ENCODE peak calls at places on chromosomes 13 and 19, in six cellular contexts. J, L, B, X, M and I are unnamed samples.
A peak's percentile ranks its signal among the peaks of the same experiment; 100 is the strongest.

GRCh38 chr19:54837542-54837941 is 12.7 kb upstream of the KIR3DL2 start:
- DNase-seq in J (no peak), L (no peak), B (no peak), X (no peak), M (no peak), I (no peak)

GRCh38 chr19:39413269-39413902 is 917 bp downstream of the PLEKHG2 start:
- DNase-seq in J (no peak), L (peak; percentile 47), B (peak; percentile 50), X (no peak), M (peak; percentile 86), I (peak; percentile 48)

GRCh38 chr13:41809962-41810361 is 150.9 kb downstream of the VWA8 start:
- DNase-seq in J (no peak), L (no peak), B (no peak), X (no peak), M (no peak), I (no peak)

GRCh38 chr13:99802416-99802815 is 169.2 kb downstream of the ZIC5 start:
- DNase-seq in J (no peak), L (no peak), B (no peak), X (no peak), M (no peak), I (no peak)

GRCh38 chr19:14114854-14115253 is 2.7 kb downstream of the PRKACA start:
- DNase-seq in J (peak; percentile 72), L (peak; percentile 70), B (no peak), X (no peak), M (peak; percentile 39), I (no peak)

GRCh38 chr13:98457053-98457452 is 119.9 kb downstream of the STK24 start:
- DNase-seq in J (no peak), L (no peak), B (no peak), X (no peak), M (no peak), I (no peak)

GRCh38 chr19:1167687-1168561 is 6.1 kb downstream of the SBNO2 start:
- DNase-seq in J (no peak), L (no peak), B (no peak), X (no peak), M (no peak), I (peak; percentile 94)

GRCh38 chr19:51439021-51439465 is 19.2 kb downstream of the SIGLEC8 start:
- DNase-seq in J (no peak), L (peak; percentile 49), B (no peak), X (no peak), M (peak; percentile 6), I (peak; percentile 34)

GRCh38 chr19:56110515-56111448 is 10.3 kb downstream of the ZNF787 start:
- DNase-seq in J (no peak), L (peak; percentile 53), B (no peak), X (no peak), M (peak; percentile 37), I (no peak)

GRCh38 chr19:30173593-30174356 is 198.4 kb upstream of the ZNF536 start:
- DNase-seq in J (no peak), L (peak; percentile 40), B (no peak), X (no peak), M (no peak), I (no peak)

GRCh38 chr13:50831510-50831909 is 12.0 kb downstream of the DLEU7 start:
- DNase-seq in J (no peak), L (no peak), B (no peak), X (no peak), M (peak; percentile 9), I (no peak)

GRCh38 chr19:58054792-58055482 is 4.1 kb upstream of the ZNF135 start:
- DNase-seq in J (no peak), L (peak; percentile 7), B (no peak), X (no peak), M (peak; percentile 40), I (no peak)

GRCh38 chr13:113220877-113221276 is 11.5 kb downstream of the CUL4A start:
- DNase-seq in J (peak; percentile 16), L (no peak), B (no peak), X (no peak), M (peak; percentile 28), I (no peak)

GRCh38 chr13:31476753-31477152 is 262.6 kb upstream of the RXFP2 start:
- DNase-seq in J (no peak), L (no peak), B (no peak), X (no peak), M (no peak), I (no peak)

GRCh38 chr13:100363351-100363750 is 225.2 kb downstream of the GGACT start:
- DNase-seq in J (no peak), L (no peak), B (peak; percentile 32), X (no peak), M (peak; percentile 60), I (no peak)

GRCh38 chr19:35756373-35757230 is at the start of gene HSPB6:
- DNase-seq in J (no peak), L (no peak), B (peak; percentile 53), X (peak; percentile 47), M (peak; percentile 81), I (no peak)

GRCh38 chr19:13913352-13913751 is 7.4 kb downstream of the CC2D1A start:
- DNase-seq in J (no peak), L (no peak), B (no peak), X (no peak), M (no peak), I (no peak)

GRCh38 chr13:109939105-109939504 is 152.7 kb upstream of the IRS2 start:
- DNase-seq in J (no peak), L (no peak), B (no peak), X (no peak), M (no peak), I (no peak)

GRCh38 chr13:49898792-49899191 is 37.3 kb downstream of the SPRYD7 start:
- DNase-seq in J (no peak), L (no peak), B (no peak), X (no peak), M (no peak), I (no peak)

GRCh38 chr13:33285420-33286124 is at the start of gene STARD13:
- DNase-seq in J (peak; percentile 10), L (peak; percentile 95), B (peak; percentile 99), X (peak; percentile 29), M (peak; percentile 99), I (peak; percentile 96)

GRCh38 chr13:45950343-45950995 is 98.9 kb upstream of the SIAH3 start:
- DNase-seq in J (no peak), L (no peak), B (no peak), X (no peak), M (no peak), I (no peak)

GRCh38 chr19:2949939-2950285 is 5.1 kb upstream of the ZNF77 start:
- DNase-seq in J (peak; percentile 15), L (no peak), B (peak; percentile 13), X (peak; percentile 52), M (peak; percentile 34), I (no peak)